ENCODE peak calls at places on chromosomes 16 and 17, in seven cellular contexts. One of them, this sample, is unnamed.

GRCh38 chr16:87240211-87241134 is 76.7 kb downstream of the C16orf95 start:
- DNase-seq in GM20000: no peak
- DNase-seq in lower leg skin: no peak
- DNase-seq in fibroblast of lung: peak
- DNase-seq in HFFc6: peak
- DNase-seq in hepatocyte: no peak
- DNase-seq in choroid plexus epithelial cell: peak
- DNase-seq in this sample: no peak

GRCh38 chr17:41163828-41164227 is 3.3 kb upstream of the KRTAP4-4 start:
- DNase-seq in GM20000: no peak
- DNase-seq in lower leg skin: no peak
- DNase-seq in fibroblast of lung: no peak
- DNase-seq in HFFc6: no peak
- DNase-seq in hepatocyte: no peak
- DNase-seq in choroid plexus epithelial cell: no peak
- DNase-seq in this sample: no peak

GRCh38 chr16:57742543-57742942 is 7.0 kb downstream of the KATNB1 start:
- DNase-seq in GM20000: no peak
- DNase-seq in lower leg skin: no peak
- DNase-seq in fibroblast of lung: no peak
- DNase-seq in HFFc6: no peak
- DNase-seq in hepatocyte: no peak
- DNase-seq in choroid plexus epithelial cell: no peak
- DNase-seq in this sample: no peak

GRCh38 chr17:7839199-7839889 is 5.3 kb downstream of the KDM6B start:
- DNase-seq in GM20000: no peak
- DNase-seq in lower leg skin: no peak
- DNase-seq in fibroblast of lung: no peak
- DNase-seq in HFFc6: no peak
- DNase-seq in hepatocyte: peak
- DNase-seq in choroid plexus epithelial cell: no peak
- DNase-seq in this sample: no peak

GRCh38 chr17:40071720-40072480 is 9.1 kb downstream of the THRA start:
- DNase-seq in GM20000: no peak
- DNase-seq in lower leg skin: peak
- DNase-seq in fibroblast of lung: peak
- DNase-seq in HFFc6: no peak
- DNase-seq in hepatocyte: peak
- DNase-seq in choroid plexus epithelial cell: no peak
- DNase-seq in this sample: no peak

GRCh38 chr16:8621572-8622314 is at the start of gene METTL22:
- DNase-seq in GM20000: peak
- DNase-seq in lower leg skin: peak
- DNase-seq in fibroblast of lung: peak
- DNase-seq in HFFc6: peak
- DNase-seq in hepatocyte: peak
- DNase-seq in choroid plexus epithelial cell: peak
- DNase-seq in this sample: peak

GRCh38 chr16:53305743-53306142 is 128.5 kb upstream of the RBL2 start:
- DNase-seq in GM20000: no peak
- DNase-seq in lower leg skin: no peak
- DNase-seq in fibroblast of lung: no peak
- DNase-seq in HFFc6: no peak
- DNase-seq in hepatocyte: no peak
- DNase-seq in choroid plexus epithelial cell: no peak
- DNase-seq in this sample: no peak

GRCh38 chr16:86772671-86773338 is 194.5 kb downstream of the FOXL1 start:
- DNase-seq in GM20000: no peak
- DNase-seq in lower leg skin: no peak
- DNase-seq in fibroblast of lung: no peak
- DNase-seq in HFFc6: peak
- DNase-seq in hepatocyte: no peak
- DNase-seq in choroid plexus epithelial cell: peak
- DNase-seq in this sample: no peak

GRCh38 chr17:42387663-42388380 is 420 bp downstream of the STAT3 start:
- DNase-seq in GM20000: peak
- DNase-seq in lower leg skin: peak
- DNase-seq in fibroblast of lung: peak
- DNase-seq in HFFc6: no peak
- DNase-seq in hepatocyte: peak
- DNase-seq in choroid plexus epithelial cell: peak
- DNase-seq in this sample: no peak
- TF ChIP-seq CTCF in GM20000: no peak
- TF ChIP-seq CTCF in lower leg skin: no peak
- TF ChIP-seq CTCF in fibroblast of lung: no peak
- TF ChIP-seq CTCF in HFFc6: no peak
- TF ChIP-seq CTCF in hepatocyte: no peak
- TF ChIP-seq CTCF in choroid plexus epithelial cell: no peak
- TF ChIP-seq CTCF in this sample: no peak

GRCh38 chr17:73586153-73586906 is 57.9 kb downstream of the SDK2 start:
- DNase-seq in GM20000: no peak
- DNase-seq in lower leg skin: no peak
- DNase-seq in fibroblast of lung: no peak
- DNase-seq in HFFc6: no peak
- DNase-seq in hepatocyte: no peak
- DNase-seq in choroid plexus epithelial cell: no peak
- DNase-seq in this sample: no peak
- TF ChIP-seq CTCF in GM20000: no peak
- TF ChIP-seq CTCF in lower leg skin: no peak
- TF ChIP-seq CTCF in fibroblast of lung: no peak
- TF ChIP-seq CTCF in HFFc6: no peak
- TF ChIP-seq CTCF in hepatocyte: no peak
- TF ChIP-seq CTCF in choroid plexus epithelial cell: no peak
- TF ChIP-seq CTCF in this sample: no peak

GRCh38 chr17:49585422-49586027 is 9.9 kb downstream of the NXPH3 start:
- DNase-seq in GM20000: no peak
- DNase-seq in lower leg skin: no peak
- DNase-seq in fibroblast of lung: no peak
- DNase-seq in HFFc6: no peak
- DNase-seq in hepatocyte: no peak
- DNase-seq in choroid plexus epithelial cell: peak
- DNase-seq in this sample: no peak
- TF ChIP-seq CTCF in GM20000: no peak
- TF ChIP-seq CTCF in lower leg skin: no peak
- TF ChIP-seq CTCF in fibroblast of lung: peak
- TF ChIP-seq CTCF in HFFc6: peak
- TF ChIP-seq CTCF in hepatocyte: no peak
- TF ChIP-seq CTCF in choroid plexus epithelial cell: peak
- TF ChIP-seq CTCF in this sample: no peak

GRCh38 chr17:65918921-65919546 is 272.9 kb downstream of the CEP112 start:
- DNase-seq in GM20000: no peak
- DNase-seq in lower leg skin: no peak
- DNase-seq in fibroblast of lung: no peak
- DNase-seq in HFFc6: no peak
- DNase-seq in hepatocyte: peak
- DNase-seq in choroid plexus epithelial cell: peak
- DNase-seq in this sample: no peak
- TF ChIP-seq CTCF in GM20000: no peak
- TF ChIP-seq CTCF in lower leg skin: no peak
- TF ChIP-seq CTCF in fibroblast of lung: peak
- TF ChIP-seq CTCF in HFFc6: no peak
- TF ChIP-seq CTCF in hepatocyte: peak
- TF ChIP-seq CTCF in choroid plexus epithelial cell: peak
- TF ChIP-seq CTCF in this sample: no peak

GRCh38 chr17:74739227-74739831 is 2.3 kb downstream of the RAB37 start:
- DNase-seq in GM20000: no peak
- DNase-seq in lower leg skin: no peak
- DNase-seq in fibroblast of lung: no peak
- DNase-seq in HFFc6: no peak
- DNase-seq in hepatocyte: no peak
- DNase-seq in choroid plexus epithelial cell: no peak
- DNase-seq in this sample: no peak

GRCh38 chr17:74734256-74734655 is 2.8 kb upstream of the RAB37 start:
- DNase-seq in GM20000: no peak
- DNase-seq in lower leg skin: no peak
- DNase-seq in fibroblast of lung: no peak
- DNase-seq in HFFc6: no peak
- DNase-seq in hepatocyte: no peak
- DNase-seq in choroid plexus epithelial cell: no peak
- DNase-seq in this sample: no peak

GRCh38 chr17:74738051-74738996 is 1.3 kb downstream of the RAB37 start:
- DNase-seq in GM20000: peak
- DNase-seq in lower leg skin: no peak
- DNase-seq in fibroblast of lung: peak
- DNase-seq in HFFc6: no peak
- DNase-seq in hepatocyte: peak
- DNase-seq in choroid plexus epithelial cell: no peak
- DNase-seq in this sample: no peak

GRCh38 chr17:74737299-74738050 is 419 bp downstream of the RAB37 start:
- DNase-seq in GM20000: peak
- DNase-seq in lower leg skin: no peak
- DNase-seq in fibroblast of lung: no peak
- DNase-seq in HFFc6: no peak
- DNase-seq in hepatocyte: peak
- DNase-seq in choroid plexus epithelial cell: no peak
- DNase-seq in this sample: no peak

GRCh38 chr17:74736423-74737298 is at the start of gene RAB37:
- DNase-seq in GM20000: peak
- DNase-seq in lower leg skin: no peak
- DNase-seq in fibroblast of lung: no peak
- DNase-seq in HFFc6: no peak
- DNase-seq in hepatocyte: peak
- DNase-seq in choroid plexus epithelial cell: no peak
- DNase-seq in this sample: peak
- TF ChIP-seq CTCF in GM20000: peak
- TF ChIP-seq CTCF in lower leg skin: no peak
- TF ChIP-seq CTCF in fibroblast of lung: no peak
- TF ChIP-seq CTCF in HFFc6: peak
- TF ChIP-seq CTCF in hepatocyte: peak
- TF ChIP-seq CTCF in choroid plexus epithelial cell: peak
- TF ChIP-seq CTCF in this sample: peak

This sample was measured in CD14-positive monocyte.